ENCODE peak calls at places on chromosomes 4 and X, in nine cellular contexts. A is tibial nerve, N is GM12865, I is Caco-2, C is A673, U is GM06990, X is adrenal gland, D is uterus, V is AG10803. O is an unnamed sample.

GRCh38 chrX:2183193-2183725 is 317.5 kb downstream of the DHRSX start:
- DNase-seq in A (no peak), N (no peak), I (no peak), C (no peak), U (no peak), X (no peak), D (no peak), V (no peak), O (no peak)

GRCh38 chrX:123219916-123220315 is 35.8 kb downstream of the GRIA3 start:
- DNase-seq in A (no peak), N (no peak), I (no peak), C (no peak), U (no peak), X (peak), D (no peak), V (no peak), O (no peak)

GRCh38 chrX:49756692-49757091 is 60.9 kb upstream of the PAGE1 start:
- DNase-seq in A (no peak), N (peak), I (no peak), C (no peak), U (no peak), X (no peak), D (no peak), V (no peak), O (no peak)

GRCh38 chrX:22652596-22652995 is 347.2 kb upstream of the DDX53 start:
- DNase-seq in A (no peak), N (no peak), I (peak), C (peak), U (no peak), X (peak), D (peak), V (peak), O (no peak)

GRCh38 chrX:45445745-45446412 is 245.2 kb upstream of the DIPK2B start:
- DNase-seq in A (no peak), N (no peak), I (no peak), C (peak), U (no peak), X (peak), D (no peak), V (peak), O (no peak)

GRCh38 chrX:1657367-1658082 is 42.7 kb downstream of the ASMT start:
- DNase-seq in A (no peak), N (peak), I (no peak), C (peak), U (peak), X (no peak), D (peak), V (peak), O (peak)

GRCh38 chr4:99945718-99946345 is 586 bp downstream of the DNAJB14 start:
- DNase-seq in A (no peak), N (peak), I (peak), C (peak), U (no peak), X (peak), D (no peak), V (peak), O (no peak)

GRCh38 chr4:127849505-127850234 is 31.0 kb upstream of the PLK4 start:
- DNase-seq in A (no peak), N (no peak), I (no peak), C (no peak), U (no peak), X (no peak), D (no peak), V (no peak), O (no peak)

GRCh38 chrX:2499507-2499906 is 1.3 kb downstream of the DHRSX start:
- DNase-seq in A (no peak), N (no peak), I (no peak), C (no peak), U (no peak), X (no peak), D (no peak), V (no peak), O (no peak)

GRCh38 chr4:120685756-120686278 is 236.7 kb downstream of the PRDM5 start:
- DNase-seq in A (no peak), N (no peak), I (no peak), C (peak), U (no peak), X (no peak), D (no peak), V (peak), O (no peak)

GRCh38 chr4:155522201-155522600 is 144.4 kb upstream of the GUCY1A1 start:
- DNase-seq in A (no peak), N (no peak), I (no peak), C (no peak), U (no peak), X (no peak), D (no peak), V (no peak), O (no peak)

GRCh38 chr4:10018818-10019438 is 2.4 kb downstream of the SLC2A9 start:
- DNase-seq in A (peak), N (peak), I (peak), C (peak), U (peak), X (peak), D (peak), V (peak), O (peak)

GRCh38 chr4:145936142-145937020 is 2.2 kb downstream of the ZNF827 start:
- DNase-seq in A (peak), N (peak), I (peak), C (peak), U (peak), X (peak), D (peak), V (peak), O (peak)

GRCh38 chrX:57918750-57919436 is 8.6 kb upstream of the ZXDA start:
- DNase-seq in A (peak), N (peak), I (no peak), C (peak), U (no peak), X (peak), D (peak), V (peak), O (no peak)

GRCh38 chr4:139641218-139641617 is 24.4 kb upstream of the MGST2 start:
- DNase-seq in A (no peak), N (no peak), I (peak), C (no peak), U (no peak), X (no peak), D (no peak), V (peak), O (no peak)

GRCh38 chr4:16532240-16532990 is 306.1 kb upstream of the TAPT1 start:
- DNase-seq in A (peak), N (no peak), I (no peak), C (peak), U (no peak), X (peak), D (peak), V (peak), O (no peak)

GRCh38 chrX:112147206-112147605 is 64.6 kb upstream of the TRPC5 start:
- DNase-seq in A (no peak), N (peak), I (no peak), C (peak), U (no peak), X (no peak), D (no peak), V (peak), O (no peak)

GRCh38 chr4:163673848-163674702 is 179.6 kb downstream of the TMA16 start:
- DNase-seq in A (no peak), N (no peak), I (no peak), C (no peak), U (no peak), X (no peak), D (no peak), V (no peak), O (no peak)
- H3K4me3 ChIP-seq in A (no peak), N (no peak), I (no peak), C (no peak), U (no peak), X (no peak), D (no peak), V (no peak), O (no peak)

GRCh38 chrX:8455600-8455999 is 9.0 kb upstream of the VCX3B start:
- DNase-seq in A (no peak), N (no peak), I (no peak), C (peak), U (no peak), X (no peak), D (no peak), V (no peak), O (no peak)
- H3K4me3 ChIP-seq in A (no peak), N (no peak), I (no peak), C (no peak), U (no peak), X (no peak), D (no peak), V (no peak), O (no peak)

GRCh38 chr4:37978509-37978908 is 18.3 kb downstream of the PTTG2 start:
- DNase-seq in A (no peak), N (peak), I (no peak), C (no peak), U (peak), X (no peak), D (no peak), V (no peak), O (no peak)
- H3K4me3 ChIP-seq in A (no peak), N (peak), I (no peak), C (peak), U (peak), X (peak), D (peak), V (peak), O (no peak)

GRCh38 chr4:56410247-56410646 is 23.0 kb upstream of the AASDH start:
- DNase-seq in A (peak), N (no peak), I (peak), C (peak), U (no peak), X (peak), D (peak), V (peak), O (no peak)
- H3K4me3 ChIP-seq in A (no peak), N (no peak), I (no peak), C (peak), U (no peak), X (peak), D (peak), V (peak), O (no peak)

O was measured in effector memory CD4-positive, alpha-beta T cell.